ENCODE peak calls at places on chromosomes 7 and 10, in nine cellular contexts. One of them, this sample, is unnamed.
A peak's percentile ranks its signal among the peaks of the same experiment; 100 is the strongest.

GRCh38 chr10:36183726-36184125 is 541.6 kb upstream of the FZD8 start:
- DNase-seq in breast epithelium: no peak
- DNase-seq in fibroblast of lung: peak; percentile 11
- DNase-seq in gastrocnemius medialis: no peak
- DNase-seq in right lobe of liver: no peak
- DNase-seq in AG04450: no peak
- DNase-seq in neuronal stem cell: no peak
- DNase-seq in WERI-Rb-1: no peak
- DNase-seq in upper lobe of right lung: no peak
- DNase-seq in this sample: no peak

GRCh38 chr7:28575241-28575643 is 162.9 kb downstream of the CREB5 start:
- DNase-seq in neuronal stem cell: no peak
- DNase-seq in fibroblast of lung: peak; percentile 66
- DNase-seq in gastrocnemius medialis: no peak
- DNase-seq in WERI-Rb-1: no peak
- DNase-seq in right lobe of liver: no peak
- DNase-seq in AG04450: no peak
- DNase-seq in upper lobe of right lung: no peak
- DNase-seq in breast epithelium: no peak
- DNase-seq in this sample: no peak

GRCh38 chr7:133602291-133602690 is 349.4 kb downstream of the EXOC4 start:
- DNase-seq in WERI-Rb-1: no peak
- DNase-seq in neuronal stem cell: no peak
- DNase-seq in right lobe of liver: no peak
- DNase-seq in fibroblast of lung: peak; percentile 74
- DNase-seq in gastrocnemius medialis: no peak
- DNase-seq in breast epithelium: no peak
- DNase-seq in AG04450: no peak
- DNase-seq in upper lobe of right lung: no peak
- DNase-seq in this sample: no peak

GRCh38 chr7:1264345-1265280 is 31.9 kb downstream of the UNCX start:
- DNase-seq in right lobe of liver: no peak
- DNase-seq in WERI-Rb-1: no peak
- DNase-seq in fibroblast of lung: no peak
- DNase-seq in gastrocnemius medialis: no peak
- DNase-seq in neuronal stem cell: no peak
- DNase-seq in breast epithelium: no peak
- DNase-seq in upper lobe of right lung: no peak
- DNase-seq in AG04450: no peak
- DNase-seq in this sample: no peak

GRCh38 chr10:93872776-93873175 is 21.0 kb upstream of the SLC35G1 start:
- DNase-seq in WERI-Rb-1: peak; percentile 70
- DNase-seq in gastrocnemius medialis: no peak
- DNase-seq in right lobe of liver: no peak
- DNase-seq in neuronal stem cell: no peak
- DNase-seq in breast epithelium: no peak
- DNase-seq in fibroblast of lung: no peak
- DNase-seq in AG04450: no peak
- DNase-seq in upper lobe of right lung: no peak
- DNase-seq in this sample: no peak

GRCh38 chr7:149004405-149005370 is 23.6 kb downstream of the PDIA4 start:
- DNase-seq in AG04450: no peak
- DNase-seq in neuronal stem cell: no peak
- DNase-seq in fibroblast of lung: no peak
- DNase-seq in upper lobe of right lung: no peak
- DNase-seq in WERI-Rb-1: no peak
- DNase-seq in gastrocnemius medialis: no peak
- DNase-seq in right lobe of liver: no peak
- DNase-seq in breast epithelium: no peak
- DNase-seq in this sample: no peak

GRCh38 chr10:49619613-49620012 is 5.8 kb downstream of the CHAT start:
- DNase-seq in right lobe of liver: no peak
- DNase-seq in neuronal stem cell: no peak
- DNase-seq in gastrocnemius medialis: no peak
- DNase-seq in AG04450: no peak
- DNase-seq in breast epithelium: no peak
- DNase-seq in WERI-Rb-1: no peak
- DNase-seq in upper lobe of right lung: peak; percentile 25
- DNase-seq in fibroblast of lung: no peak
- DNase-seq in this sample: peak; percentile 8

GRCh38 chr7:149869291-149869650 is 4.5 kb upstream of the ATP6V0E2 start:
- DNase-seq in WERI-Rb-1: no peak
- DNase-seq in fibroblast of lung: no peak
- DNase-seq in gastrocnemius medialis: no peak
- DNase-seq in right lobe of liver: peak; percentile 31
- DNase-seq in upper lobe of right lung: no peak
- DNase-seq in neuronal stem cell: no peak
- DNase-seq in breast epithelium: no peak
- DNase-seq in AG04450: no peak
- DNase-seq in this sample: no peak

GRCh38 chr7:79591275-79591623 is 137.8 kb upstream of the MAGI2 start:
- DNase-seq in neuronal stem cell: no peak
- DNase-seq in upper lobe of right lung: no peak
- DNase-seq in gastrocnemius medialis: no peak
- DNase-seq in AG04450: no peak
- DNase-seq in breast epithelium: no peak
- DNase-seq in WERI-Rb-1: no peak
- DNase-seq in right lobe of liver: no peak
- DNase-seq in fibroblast of lung: no peak
- DNase-seq in this sample: no peak

GRCh38 chr7:143303733-143304132 is 12.2 kb upstream of the CLCN1 start:
- DNase-seq in upper lobe of right lung: no peak
- DNase-seq in WERI-Rb-1: no peak
- DNase-seq in gastrocnemius medialis: no peak
- DNase-seq in fibroblast of lung: no peak
- DNase-seq in neuronal stem cell: no peak
- DNase-seq in breast epithelium: no peak
- DNase-seq in AG04450: no peak
- DNase-seq in right lobe of liver: no peak
- DNase-seq in this sample: no peak

GRCh38 chr7:143299346-143299745 is 11.2 kb downstream of the CASP2 start:
- DNase-seq in right lobe of liver: no peak
- DNase-seq in AG04450: no peak
- DNase-seq in upper lobe of right lung: no peak
- DNase-seq in WERI-Rb-1: no peak
- DNase-seq in gastrocnemius medialis: no peak
- DNase-seq in fibroblast of lung: peak; percentile 65
- DNase-seq in neuronal stem cell: no peak
- DNase-seq in breast epithelium: no peak
- DNase-seq in this sample: no peak

GRCh38 chr7:143304938-143305337 is 11.0 kb upstream of the CLCN1 start:
- DNase-seq in AG04450: no peak
- DNase-seq in neuronal stem cell: no peak
- DNase-seq in upper lobe of right lung: no peak
- DNase-seq in fibroblast of lung: no peak
- DNase-seq in gastrocnemius medialis: no peak
- DNase-seq in WERI-Rb-1: no peak
- DNase-seq in breast epithelium: no peak
- DNase-seq in right lobe of liver: no peak
- DNase-seq in this sample: no peak

GRCh38 chr7:143299840-143300239 is 11.7 kb downstream of the CASP2 start:
- DNase-seq in neuronal stem cell: no peak
- DNase-seq in right lobe of liver: peak; percentile 64
- DNase-seq in upper lobe of right lung: no peak
- DNase-seq in breast epithelium: no peak
- DNase-seq in AG04450: no peak
- DNase-seq in fibroblast of lung: peak; percentile 12
- DNase-seq in gastrocnemius medialis: no peak
- DNase-seq in WERI-Rb-1: peak; percentile 58
- DNase-seq in this sample: peak; percentile 9

DNA sequence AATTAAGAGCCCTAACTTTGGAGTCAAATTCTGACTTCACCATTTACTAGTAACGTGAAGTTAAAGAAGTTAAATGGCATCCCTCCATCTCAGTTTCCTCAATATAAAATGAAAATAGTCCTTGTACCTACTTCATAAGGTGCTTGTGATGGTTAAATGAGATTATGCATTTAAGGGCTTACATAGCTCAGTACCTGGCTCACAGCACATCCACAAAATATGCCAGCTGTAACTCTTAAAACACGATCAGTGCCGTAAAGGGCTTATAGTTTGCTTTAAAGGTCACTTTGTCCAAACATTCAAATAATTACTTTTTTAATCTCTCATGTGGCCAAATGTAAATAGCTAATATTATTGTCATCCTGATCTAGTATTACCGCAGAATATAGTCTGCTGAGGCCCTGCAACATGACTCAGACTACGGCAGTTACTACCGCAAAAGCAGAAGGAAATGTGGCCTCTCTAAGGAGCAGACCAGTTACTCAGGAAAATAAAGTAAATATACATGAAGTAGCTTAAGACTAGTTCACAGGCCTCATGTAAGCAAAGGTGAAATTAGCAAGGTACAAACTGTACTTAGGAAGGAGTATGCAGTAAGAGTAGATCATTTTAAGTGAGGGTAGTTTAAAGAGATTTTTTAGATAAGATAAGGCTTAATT is 12.9 kb downstream of the CASP2 start:
- DNase-seq in upper lobe of right lung: no peak
- DNase-seq in gastrocnemius medialis: no peak
- DNase-seq in breast epithelium: no peak
- DNase-seq in fibroblast of lung: peak; percentile 65
- DNase-seq in right lobe of liver: no peak
- DNase-seq in AG04450: peak; percentile 51
- DNase-seq in WERI-Rb-1: no peak
- DNase-seq in neuronal stem cell: no peak
- DNase-seq in this sample: no peak
- H3K27ac ChIP-seq in upper lobe of right lung: peak overlapping the region; percentile 37
- H3K27ac ChIP-seq in gastrocnemius medialis: no peak overlapping the region
- H3K27ac ChIP-seq in breast epithelium: peak overlapping the region; percentile 50
- H3K27ac ChIP-seq in fibroblast of lung: no peak overlapping the region
- H3K27ac ChIP-seq in right lobe of liver: no peak overlapping the region
- H3K27ac ChIP-seq in AG04450: no peak overlapping the region
- H3K27ac ChIP-seq in WERI-Rb-1: no peak overlapping the region
- H3K27ac ChIP-seq in neuronal stem cell: no peak overlapping the region
- H3K27ac ChIP-seq in this sample: no peak overlapping the region

DNA sequence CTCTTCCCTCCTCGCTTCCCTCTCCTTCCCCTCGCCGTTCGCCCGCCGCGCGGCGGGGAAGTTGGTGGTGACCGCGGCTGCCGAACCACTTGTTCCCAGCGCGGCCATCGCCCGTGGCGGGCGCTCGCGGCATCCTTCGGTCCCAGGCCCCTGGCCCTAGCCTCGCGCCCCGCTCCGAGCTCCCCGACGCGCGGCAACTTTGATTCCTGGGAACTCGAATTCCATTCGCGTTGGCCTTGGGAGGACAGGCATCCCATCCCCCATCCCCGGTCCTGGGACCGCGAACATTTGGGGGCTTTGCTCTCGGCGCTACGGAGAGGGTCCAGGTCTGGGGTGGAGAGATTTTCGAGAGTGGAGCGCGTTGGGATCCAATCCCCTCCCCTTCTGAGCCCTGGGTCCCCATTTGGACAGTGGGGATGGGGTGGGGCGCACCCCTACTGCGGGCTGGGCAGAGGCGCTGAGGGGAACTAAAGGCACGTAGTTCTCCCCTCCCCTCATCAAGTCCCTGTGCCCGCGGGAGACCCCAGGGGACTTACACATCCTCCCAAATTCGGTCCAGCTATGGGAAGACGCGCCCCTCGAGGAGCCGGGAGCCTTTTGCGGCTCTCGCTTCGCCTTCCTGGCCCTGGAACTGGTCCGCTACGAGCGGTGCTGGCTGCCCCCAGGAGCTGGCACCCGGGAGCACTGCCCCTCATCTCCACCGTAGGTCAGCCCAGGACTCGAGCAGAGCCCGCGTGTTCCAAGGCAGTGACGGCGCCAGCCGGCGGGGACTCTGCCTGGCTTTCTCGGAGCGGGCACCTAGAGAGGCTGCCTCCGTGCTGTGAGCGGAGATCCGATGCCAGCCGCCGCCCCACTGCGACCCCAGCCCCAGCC is 856 bp downstream of the CDH23 start:
- DNase-seq in AG04450: no peak
- DNase-seq in neuronal stem cell: peak; percentile 21
- DNase-seq in WERI-Rb-1: no peak
- DNase-seq in breast epithelium: no peak
- DNase-seq in gastrocnemius medialis: no peak
- DNase-seq in upper lobe of right lung: peak; percentile 63
- DNase-seq in fibroblast of lung: no peak
- DNase-seq in right lobe of liver: peak; percentile 51
- DNase-seq in this sample: no peak
- H3K27me3 ChIP-seq in AG04450: peaks cover 67% of the 10 kb centered on the region
- H3K27me3 ChIP-seq in neuronal stem cell: peaks cover 30% of the 10 kb centered on the region
- H3K27me3 ChIP-seq in WERI-Rb-1: no peaks in the 10 kb centered on the region
- H3K27me3 ChIP-seq in breast epithelium: peaks cover 22% of the 10 kb centered on the region
- H3K27me3 ChIP-seq in gastrocnemius medialis: peaks cover 45% of the 10 kb centered on the region
- H3K27me3 ChIP-seq in upper lobe of right lung: peaks cover 47% of the 10 kb centered on the region
- H3K27me3 ChIP-seq in fibroblast of lung: peaks cover 48% of the 10 kb centered on the region
- H3K27me3 ChIP-seq in right lobe of liver: no peaks in the 10 kb centered on the region
- H3K27me3 ChIP-seq in this sample: peaks cover 38% of the 10 kb centered on the region

GRCh38 chr7:130987092-130987491 is 253.1 kb upstream of the KLF14 start:
- DNase-seq in gastrocnemius medialis: no peak
- DNase-seq in upper lobe of right lung: no peak
- DNase-seq in AG04450: no peak
- DNase-seq in right lobe of liver: no peak
- DNase-seq in neuronal stem cell: no peak
- DNase-seq in WERI-Rb-1: no peak
- DNase-seq in fibroblast of lung: peak; percentile 48
- DNase-seq in breast epithelium: no peak
- DNase-seq in this sample: no peak

GRCh38 chr7:130985361-130985760 is 251.4 kb upstream of the KLF14 start:
- DNase-seq in neuronal stem cell: no peak
- DNase-seq in fibroblast of lung: no peak
- DNase-seq in right lobe of liver: no peak
- DNase-seq in AG04450: no peak
- DNase-seq in gastrocnemius medialis: no peak
- DNase-seq in breast epithelium: no peak
- DNase-seq in upper lobe of right lung: no peak
- DNase-seq in WERI-Rb-1: no peak
- DNase-seq in this sample: no peak

GRCh38 chr7:130982160-130982638 is 248.2 kb upstream of the KLF14 start:
- DNase-seq in WERI-Rb-1: peak; percentile 15
- DNase-seq in gastrocnemius medialis: no peak
- DNase-seq in right lobe of liver: no peak
- DNase-seq in AG04450: no peak
- DNase-seq in fibroblast of lung: peak; percentile 60
- DNase-seq in upper lobe of right lung: no peak
- DNase-seq in breast epithelium: no peak
- DNase-seq in neuronal stem cell: peak; percentile 8
- DNase-seq in this sample: no peak

GRCh38 chr7:130986271-130986690 is 252.3 kb upstream of the KLF14 start:
- DNase-seq in upper lobe of right lung: no peak
- DNase-seq in right lobe of liver: no peak
- DNase-seq in fibroblast of lung: no peak
- DNase-seq in breast epithelium: no peak
- DNase-seq in AG04450: no peak
- DNase-seq in WERI-Rb-1: no peak
- DNase-seq in neuronal stem cell: no peak
- DNase-seq in gastrocnemius medialis: no peak
- DNase-seq in this sample: no peak

GRCh38 chr7:130982651-130983050 is 248.6 kb upstream of the KLF14 start:
- DNase-seq in AG04450: no peak
- DNase-seq in WERI-Rb-1: no peak
- DNase-seq in breast epithelium: no peak
- DNase-seq in fibroblast of lung: no peak
- DNase-seq in neuronal stem cell: no peak
- DNase-seq in upper lobe of right lung: no peak
- DNase-seq in right lobe of liver: no peak
- DNase-seq in gastrocnemius medialis: no peak
- DNase-seq in this sample: no peak
- H3K27ac ChIP-seq in AG04450: no peak overlapping the region
- H3K27ac ChIP-seq in WERI-Rb-1: no peak overlapping the region
- H3K27ac ChIP-seq in breast epithelium: peak overlapping the region; percentile 37
- H3K27ac ChIP-seq in fibroblast of lung: no peak overlapping the region
- H3K27ac ChIP-seq in neuronal stem cell: no peak overlapping the region
- H3K27ac ChIP-seq in upper lobe of right lung: no peak overlapping the region
- H3K27ac ChIP-seq in right lobe of liver: no peak overlapping the region
- H3K27ac ChIP-seq in gastrocnemius medialis: peak overlapping the region; percentile 25
- H3K27ac ChIP-seq in this sample: peak overlapping the region; percentile 39

GRCh38 chr10:23187155-23187554 is 5.0 kb upstream of the PTF1A start:
- DNase-seq in right lobe of liver: no peak
- DNase-seq in AG04450: no peak
- DNase-seq in breast epithelium: no peak
- DNase-seq in WERI-Rb-1: no peak
- DNase-seq in neuronal stem cell: no peak
- DNase-seq in fibroblast of lung: no peak
- DNase-seq in upper lobe of right lung: no peak
- DNase-seq in gastrocnemius medialis: no peak
- DNase-seq in this sample: no peak
- H3K27me3 ChIP-seq in right lobe of liver: no peaks in the 10 kb centered on the region
- H3K27me3 ChIP-seq in AG04450: peaks cover 12% of the 10 kb centered on the region
- H3K27me3 ChIP-seq in breast epithelium: peaks cover 61% of the 10 kb centered on the region
- H3K27me3 ChIP-seq in WERI-Rb-1: peaks cover 7% of the 10 kb centered on the region
- H3K27me3 ChIP-seq in neuronal stem cell: peaks cover 63% of the 10 kb centered on the region
- H3K27me3 ChIP-seq in fibroblast of lung: peaks cover 11% of the 10 kb centered on the region
- H3K27me3 ChIP-seq in upper lobe of right lung: peaks cover 55% of the 10 kb centered on the region
- H3K27me3 ChIP-seq in gastrocnemius medialis: peaks cover 24% of the 10 kb centered on the region
- H3K27me3 ChIP-seq in this sample: peaks cover 48% of the 10 kb centered on the region

This sample was measured in dorsolateral prefrontal cortex.